ENCODE peak calls at places on chromosome 19, in eight cellular contexts. C is stimulated activated CD4-positive, alpha-beta T cell treated with anti-CD3 and anti-CD28 coated beads, Interleukin-4, amount 100 ng/mL, for 48 hours; R is MM.1S; P is esophagus muscularis mucosa; G is AG04449; B is SW 1271; Q is BJ; E is kidney tubule cell. V is an unnamed sample.

GRCh38 chr19:10327793-10328192 is 5.5 kb downstream of the RAVER1 start:
- DNase-seq in C (no peak), R (no peak), P (no peak), G (no peak), B (no peak), Q (no peak), E (no peak), V (no peak)

GRCh38 chr19:4369888-4370260 is 26.5 kb downstream of the MPND start:
- DNase-seq in C (peak), R (peak), P (no peak), G (no peak), B (no peak), Q (no peak), E (peak), V (peak)

GRCh38 chr19:9149976-9150375 is 9.8 kb downstream of the ZNF317 start:
- DNase-seq in C (no peak), R (no peak), P (no peak), G (no peak), B (no peak), Q (no peak), E (no peak), V (no peak)

GRCh38 chr19:33294058-33294798 is 8.1 kb downstream of the CEBPA start:
- DNase-seq in C (no peak), R (no peak), P (no peak), G (no peak), B (no peak), Q (no peak), E (no peak), V (no peak)

GRCh38 chr19:41621654-41622053 is 5.2 kb downstream of the CEACAM4 start:
- DNase-seq in C (no peak), R (no peak), P (no peak), G (no peak), B (no peak), Q (no peak), E (no peak), V (no peak)

GRCh38 chr19:41804327-41804726 is 7.9 kb downstream of the CEACAM3 start:
- DNase-seq in C (no peak), R (no peak), P (no peak), G (no peak), B (no peak), Q (no peak), E (no peak), V (no peak)

GRCh38 chr19:10118960-10119359 is 739 bp downstream of the EIF3G start:
- DNase-seq in C (no peak), R (no peak), P (no peak), G (no peak), B (no peak), Q (no peak), E (peak), V (no peak)

GRCh38 chr19:2584002-2584401 is 108.1 kb downstream of the GADD45B start:
- DNase-seq in C (no peak), R (no peak), P (no peak), G (no peak), B (no peak), Q (no peak), E (no peak), V (no peak)